ENCODE peak calls at places on chromosomes 2 and 18, in eight cellular contexts. N is A549, L is astrocyte of the cerebellum, Z is left lung, U is fibroblast of mammary gland, F is heart left ventricle, G is psoas muscle, H is sigmoid colon. V is an unnamed sample.

GRCh38 chr2:45681675-45682074 is 30.2 kb downstream of the PRKCE start:
- DNase-seq in N (peak), Z (no peak), H (no peak), L (peak), F (no peak), U (peak), G (peak), V (peak)

GRCh38 chr2:63012541-63012940 is 38.1 kb upstream of the OTX1 start:
- DNase-seq in G (no peak), L (no peak), N (no peak), F (no peak), Z (no peak), H (no peak), U (no peak), V (no peak)

GRCh38 chr18:45280486-45281263 is 334.6 kb upstream of the SLC14A2 start:
- DNase-seq in F (no peak), Z (no peak), U (no peak), L (no peak), G (no peak), N (peak), H (no peak), V (no peak)

GRCh38 chr18:4720498-4720897 is 265.4 kb upstream of the DLGAP1 start:
- DNase-seq in G (no peak), L (no peak), H (no peak), F (no peak), Z (no peak), U (no peak), N (no peak), V (no peak)

GRCh38 chr2:47651296-47651695 is 131.6 kb upstream of the MSH6 start:
- DNase-seq in G (no peak), F (no peak), H (no peak), N (no peak), U (no peak), Z (no peak), L (no peak), V (no peak)

GRCh38 chr2:43100883-43101662 is 125.3 kb downstream of the ZFP36L2 start:
- DNase-seq in Z (peak), L (no peak), N (no peak), G (peak), U (no peak), F (peak), H (peak), V (no peak)

GRCh38 chr2:63861220-63861822 is 19.6 kb downstream of the UGP2 start:
- DNase-seq in Z (no peak), F (peak), N (peak), H (peak), U (peak), G (peak), L (peak), V (no peak)

GRCh38 chr2:17643031-17643615 is 102.6 kb downstream of the VSNL1 start:
- DNase-seq in N (peak), L (peak), H (peak), G (peak), U (peak), F (no peak), Z (no peak), V (peak)

GRCh38 chr2:235330775-235331438 is 162.9 kb upstream of the AGAP1 start:
- DNase-seq in H (no peak), F (no peak), G (no peak), Z (no peak), U (peak), N (peak), L (peak), V (peak)

GRCh38 chr2:118911936-118912335 is 30.1 kb upstream of the MARCO start:
- DNase-seq in L (no peak), H (no peak), Z (no peak), N (no peak), F (no peak), U (no peak), G (no peak), V (no peak)

GRCh38 chr2:38697116-38697840 is 31.4 kb downstream of the GALM start:
- DNase-seq in U (no peak), G (no peak), H (no peak), L (no peak), N (no peak), F (no peak), Z (no peak), V (no peak)

GRCh38 chr2:193966590-193966989 is 1690.4 kb upstream of the SLC39A10 start:
- DNase-seq in U (peak), F (no peak), N (peak), L (peak), G (no peak), H (no peak), Z (no peak), V (peak)

GRCh38 chr18:68448736-68449135 is 266.2 kb downstream of the TMX3 start:
- DNase-seq in G (no peak), Z (no peak), U (peak), H (no peak), L (peak), N (no peak), F (no peak), V (peak)

GRCh38 chr2:104945866-104946265 is 92.0 kb downstream of the POU3F3 start:
- DNase-seq in U (no peak), H (no peak), F (no peak), Z (no peak), N (no peak), L (no peak), G (no peak), V (no peak)

GRCh38 chr2:239803102-239803763 is 221.9 kb downstream of the NDUFA10 start:
- DNase-seq in N (no peak), L (no peak), U (no peak), H (peak), Z (no peak), G (no peak), F (peak), V (no peak)

GRCh38 chr2:238888781-238889180 is 40.9 kb downstream of the TWIST2 start:
- DNase-seq in F (no peak), G (no peak), N (no peak), H (no peak), Z (no peak), L (no peak), U (no peak), V (no peak)

GRCh38 chr2:176173679-176174381 is 14.6 kb upstream of the HOXD1 start:
- DNase-seq in H (no peak), G (no peak), U (no peak), L (no peak), Z (no peak), F (no peak), N (no peak), V (no peak)

GRCh38 chr2:160561551-160562280 is 68.1 kb upstream of the RBMS1 start:
- DNase-seq in U (peak), G (no peak), H (no peak), N (no peak), F (no peak), Z (no peak), L (no peak), V (peak)

GRCh38 chr18:12092398-12093229 is 1.0 kb upstream of the ANKRD62 start:
- DNase-seq in H (no peak), N (peak), L (no peak), U (no peak), F (no peak), Z (peak), G (no peak), V (no peak)

GRCh38 chr2:200863655-200864205 is 728 bp downstream of the CLK1 start:
- DNase-seq in L (no peak), Z (no peak), H (no peak), F (no peak), G (no peak), N (no peak), U (peak), V (no peak)

GRCh38 chr2:159252905-159253304 is 33.6 kb downstream of the WDSUB1 start:
- DNase-seq in L (no peak), G (no peak), N (no peak), Z (no peak), F (no peak), U (no peak), H (no peak), V (no peak)

GRCh38 chr18:31301201-31301655 is 16.7 kb upstream of the DSG1 start:
- DNase-seq in N (no peak), G (no peak), L (peak), H (no peak), Z (no peak), U (no peak), F (peak), V (no peak)

GRCh38 chr18:57438669-57439616 is 3.8 kb downstream of the ONECUT2 start:
- DNase-seq in U (no peak), L (no peak), N (no peak), F (no peak), Z (no peak), G (no peak), H (no peak), V (no peak)

GRCh38 chr2:18483896-18484295 is 76.6 kb downstream of the RDH14 start:
- DNase-seq in G (peak), L (no peak), F (no peak), H (peak), Z (no peak), U (peak), N (no peak), V (no peak)

GRCh38 chr2:150387586-150388288 is 99.7 kb downstream of the RND3 start:
- DNase-seq in Z (no peak), G (no peak), F (no peak), N (no peak), H (no peak), L (no peak), U (peak), V (no peak)

GRCh38 chr2:50995610-50996009 is 36.3 kb downstream of the NRXN1 start:
- DNase-seq in F (no peak), Z (no peak), H (peak), N (no peak), G (peak), U (peak), L (peak), V (no peak)

GRCh38 chr18:51151568-51152511 is 45.6 kb downstream of the MEX3C start:
- DNase-seq in Z (peak), F (no peak), G (no peak), U (no peak), L (no peak), H (no peak), N (no peak), V (no peak)

GRCh38 chr2:231190531-231191197 is 7.8 kb upstream of the ARMC9 start:
- DNase-seq in U (peak), G (peak), N (no peak), Z (peak), F (peak), L (no peak), H (peak), V (no peak)

GRCh38 chr2:113208995-113209868 is 35.5 kb downstream of the PSD4 start:
- DNase-seq in G (no peak), H (no peak), Z (no peak), L (no peak), U (no peak), F (no peak), N (no peak), V (no peak)

GRCh38 chr18:25661836-25662235 is 309.9 kb upstream of the ZNF521 start:
- DNase-seq in U (no peak), H (no peak), L (no peak), G (no peak), F (no peak), N (no peak), Z (no peak), V (no peak)

GRCh38 chr2:7379799-7380198 is 462.6 kb downstream of the RNF144A start:
- DNase-seq in H (no peak), L (no peak), N (no peak), G (no peak), F (no peak), Z (no peak), U (no peak), V (no peak)

GRCh38 chr2:205198130-205198505 is 484.2 kb upstream of the NRP2 start:
- DNase-seq in H (no peak), N (no peak), F (peak), U (peak), G (peak), L (no peak), Z (no peak), V (peak)

GRCh38 chr18:2570772-2571199 is 519 bp downstream of the METTL4 start:
- DNase-seq in G (peak), Z (peak), L (peak), H (peak), N (peak), F (peak), U (peak), V (no peak)

GRCh38 chr18:2569338-2570207 is 1.7 kb downstream of the METTL4 start:
- DNase-seq in H (no peak), Z (no peak), F (no peak), U (no peak), N (no peak), G (no peak), L (no peak), V (no peak)

GRCh38 chr18:2571200-2572143 is at the start of the genes METTL4 and NDC80:
- DNase-seq in N (peak), F (peak), H (peak), G (peak), U (peak), L (peak), Z (peak), V (no peak)

GRCh38 chr18:2568129-2568528 is 3.2 kb downstream of the METTL4 start:
- DNase-seq in N (no peak), Z (no peak), H (no peak), L (no peak), F (no peak), G (no peak), U (no peak), V (no peak)

GRCh38 chr18:2568605-2569004 is 2.7 kb downstream of the METTL4 start:
- DNase-seq in Z (no peak), U (no peak), H (no peak), L (no peak), N (no peak), F (no peak), G (no peak), V (no peak)
- H3K4me3 ChIP-seq in Z (no peak), U (no peak), H (no peak), L (no peak), N (no peak), F (no peak), G (no peak), V (no peak)

GRCh38 chr2:72917138-72917874 is at the start of gene EMX1:
- DNase-seq in L (no peak), F (no peak), Z (peak), G (peak), U (no peak), N (peak), H (no peak), V (no peak)
- TF ChIP-seq CTCF in L (no peak), F (no peak), Z (no peak), G (no peak), U (no peak), N (no peak), H (no peak), V (no peak)

DNA sequence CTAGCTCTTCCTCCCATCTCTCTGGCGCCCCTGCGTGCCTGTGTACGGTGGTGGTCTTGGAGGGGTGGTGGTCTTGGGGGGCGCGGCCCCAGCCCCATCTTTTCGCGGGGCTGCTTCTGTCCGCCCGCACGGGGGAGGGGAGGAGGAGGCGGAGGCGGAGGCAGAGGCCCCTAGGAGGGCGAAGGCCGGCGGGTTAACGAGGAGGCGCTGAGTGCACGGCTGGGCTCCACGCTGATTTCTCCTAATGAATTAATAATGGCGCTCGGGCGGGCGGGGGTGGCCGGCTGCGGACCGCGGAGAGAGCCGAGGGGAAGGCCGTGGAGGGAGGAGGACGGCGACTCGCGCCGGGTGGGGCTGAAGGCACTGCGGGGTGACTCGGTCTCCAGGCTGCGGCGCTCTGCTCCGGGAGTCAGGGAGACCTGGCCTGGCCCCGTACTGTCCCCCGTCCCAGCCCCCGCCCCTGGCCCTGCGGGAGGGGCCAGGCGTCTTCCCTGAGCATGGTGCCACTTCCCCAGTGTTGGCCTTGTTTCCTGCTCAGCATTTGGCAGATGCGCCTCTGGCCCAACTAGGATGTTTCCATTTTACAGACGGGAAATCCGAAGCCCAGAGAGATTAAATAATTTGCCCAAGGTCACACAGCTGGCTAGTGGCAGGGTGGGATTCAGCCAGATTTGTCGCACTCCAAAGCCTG is 6.0 kb downstream of the GAREM2 start:
- DNase-seq in L (no peak), G (no peak), F (no peak), Z (peak), U (peak), H (no peak), N (no peak), V (no peak)
- H3K4me3 ChIP-seq in L (peak), G (peak), F (peak), Z (peak), U (peak), H (peak), N (peak), V (peak)

DNA sequence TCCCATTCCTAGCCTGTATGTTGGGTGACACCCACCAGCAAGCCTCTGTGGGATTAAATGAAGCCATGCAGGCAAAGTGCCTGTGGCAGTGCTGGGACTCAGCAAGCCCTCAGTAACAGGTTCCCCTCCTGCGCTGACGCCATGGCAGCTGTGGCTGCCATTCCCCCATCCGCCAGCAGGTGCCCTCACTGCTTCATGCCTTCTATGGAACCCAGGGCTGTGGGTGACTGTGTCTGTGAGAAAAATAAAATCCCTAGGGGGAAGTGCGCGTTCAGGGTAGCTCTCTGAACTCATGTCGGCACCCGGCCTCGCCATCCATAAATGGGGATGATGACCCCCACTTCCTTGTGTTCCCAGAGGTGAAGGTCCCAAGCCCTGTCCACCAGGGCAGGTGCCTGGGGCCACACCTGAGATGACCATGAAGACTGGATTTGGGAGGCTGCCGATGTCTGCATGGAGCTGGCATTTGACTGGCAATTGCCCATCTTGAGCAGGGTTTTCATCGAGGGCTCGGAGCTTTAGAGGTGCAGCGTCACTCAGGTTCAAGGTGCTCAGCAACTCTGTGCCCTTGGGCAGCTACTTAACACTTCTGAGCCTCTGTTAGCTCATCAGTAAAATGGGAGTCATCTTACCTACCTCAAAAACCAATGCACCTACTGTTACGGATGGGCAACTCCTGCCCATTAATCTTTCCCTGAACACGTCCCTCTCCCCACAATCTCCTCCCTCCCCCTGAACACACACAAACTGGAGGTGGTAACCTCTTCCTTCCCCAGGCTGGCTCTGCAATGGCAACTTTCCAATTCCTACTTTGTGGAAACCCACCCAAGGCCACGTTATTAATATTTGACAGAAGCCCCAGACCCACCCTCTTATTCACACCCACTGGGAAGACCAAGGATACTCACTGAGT is 2.9 kb upstream of the MAL start:
- DNase-seq in Z (peak), F (peak), U (peak), L (peak), H (no peak), G (peak), N (peak), V (no peak)
- TF ChIP-seq CTCF in Z (peak), F (peak), U (peak), L (peak), H (peak), G (peak), N (peak), V (peak)

DNA sequence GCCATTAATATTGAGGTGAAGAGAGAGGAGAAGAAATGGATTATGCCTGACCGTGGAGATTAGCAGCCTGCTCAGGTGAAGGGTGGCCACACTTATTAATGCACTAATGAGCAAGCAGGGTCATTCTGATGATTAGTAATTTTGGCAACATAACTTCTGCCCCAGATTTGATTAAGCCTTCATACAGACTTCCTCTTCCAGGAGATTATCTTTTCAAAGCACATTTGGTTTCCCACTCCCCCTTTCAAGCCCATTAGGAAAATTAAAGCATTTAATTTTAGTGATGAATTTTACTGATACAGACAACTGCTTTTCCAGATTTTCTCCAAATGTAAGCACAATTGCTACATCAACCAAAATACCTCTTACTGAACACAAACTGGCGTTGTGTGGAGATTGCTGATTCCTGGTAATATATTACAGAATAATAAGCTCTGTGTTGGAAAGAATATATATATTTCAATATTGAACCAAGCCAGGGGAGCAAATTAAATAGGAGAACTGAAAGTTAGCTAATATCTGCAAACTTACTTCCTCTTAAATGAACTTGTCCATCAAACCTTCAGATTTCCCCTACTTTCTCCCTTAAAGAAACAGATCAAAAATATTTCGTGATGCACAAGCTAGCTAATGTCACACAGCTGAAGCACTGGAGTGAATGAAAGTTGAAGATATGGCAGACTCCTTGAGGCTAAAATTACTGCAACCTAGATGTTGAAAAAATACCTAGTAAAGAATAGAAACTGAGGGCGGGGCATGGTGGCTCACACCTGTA is 140.8 kb downstream of the FAM210A start:
- DNase-seq in Z (no peak), N (no peak), H (no peak), L (no peak), G (no peak), F (no peak), U (no peak), V (no peak)
- H3K4me3 ChIP-seq in Z (no peak), N (no peak), H (no peak), L (no peak), G (no peak), F (no peak), U (no peak), V (no peak)

GRCh38 chr18:10444314-10445006 is 10.0 kb upstream of the APCDD1 start:
- DNase-seq in H (no peak), L (no peak), Z (no peak), N (no peak), F (no peak), G (no peak), U (no peak), V (no peak)

GRCh38 chr18:10441472-10441871 is 13.0 kb upstream of the APCDD1 start:
- DNase-seq in U (no peak), F (no peak), Z (no peak), H (no peak), G (no peak), L (no peak), N (no peak), V (no peak)

GRCh38 chr18:10440874-10441273 is 13.6 kb upstream of the APCDD1 start:
- DNase-seq in H (no peak), U (no peak), Z (no peak), L (no peak), G (no peak), N (no peak), F (no peak), V (no peak)

GRCh38 chr18:10443001-10443400 is 11.4 kb upstream of the APCDD1 start:
- DNase-seq in F (no peak), Z (no peak), G (no peak), U (no peak), L (no peak), N (no peak), H (no peak), V (no peak)

GRCh38 chr18:10442551-10442971 is 11.9 kb upstream of the APCDD1 start:
- DNase-seq in G (no peak), H (no peak), Z (no peak), U (no peak), F (no peak), N (no peak), L (no peak), V (no peak)
- TF ChIP-seq CTCF in G (no peak), H (no peak), Z (no peak), U (no peak), F (peak), N (no peak), L (peak), V (peak)

V was measured in AG09309.